ENCODE peak calls at places on chromosome 14, in seven cellular contexts. H is Peyer's patch; K is breast epithelium; C is stomach; J is CD8-positive, alpha-beta T cell; O is cardiac muscle cell; X is aorta. D is an unnamed sample. For H3K9me3, the result is how much of the 10 kb centered on the place peaks cover.

GRCh38 chr14:41549821-41550597 is 56.7 kb upstream of the LRFN5 start:
- DNase-seq in O (peak), X (no peak), K (no peak), J (no peak), C (no peak), H (no peak), D (no peak)

GRCh38 chr14:54718046-54718445 is 151.1 kb downstream of the SAMD4A start:
- DNase-seq in K (no peak), C (no peak), O (no peak), J (no peak), X (no peak), H (no peak), D (no peak)

GRCh38 chr14:44180975-44181374 is 326.1 kb downstream of the FSCB start:
- DNase-seq in H (no peak), K (no peak), O (no peak), X (no peak), C (no peak), J (no peak), D (no peak)

GRCh38 chr14:80003138-80003537 is 208.2 kb downstream of the DIO2 start:
- DNase-seq in J (no peak), H (no peak), C (no peak), O (no peak), K (no peak), X (no peak), D (no peak)

GRCh38 chr14:65117795-65118746 is 15.8 kb upstream of the MAX start:
- DNase-seq in C (no peak), K (no peak), J (no peak), O (peak), H (no peak), X (no peak), D (no peak)

GRCh38 chr14:23349156-23349845 is 3.4 kb downstream of the SLC22A17 start:
- DNase-seq in H (peak), X (no peak), K (no peak), O (no peak), J (no peak), C (no peak), D (no peak)

GRCh38 chr14:69529563-69529962 is 45.0 kb downstream of the PLEKHD1 start:
- DNase-seq in J (no peak), X (no peak), C (no peak), K (no peak), H (no peak), O (no peak), D (no peak)

GRCh38 chr14:34951286-34951685 is 31.5 kb upstream of the SRP54 start:
- DNase-seq in O (no peak), C (no peak), H (no peak), K (no peak), X (no peak), J (no peak), D (no peak)

GRCh38 chr14:93962701-93963601 is 13.4 kb downstream of the ASB2 start:
- DNase-seq in O (no peak), J (peak), C (no peak), X (no peak), K (peak), H (peak), D (peak)

GRCh38 chr14:65456247-65456646 is 43.7 kb downstream of the FUT8 start:
- DNase-seq in X (no peak), O (no peak), H (no peak), J (no peak), C (no peak), K (no peak), D (no peak)

GRCh38 chr14:102539544-102540309 is 30.2 kb upstream of the ANKRD9 start:
- DNase-seq in H (no peak), J (no peak), O (no peak), C (no peak), K (no peak), X (no peak), D (no peak)

GRCh38 chr14:35365130-35366047 is 39.2 kb downstream of the NFKBIA start:
- DNase-seq in X (peak), J (peak), K (peak), O (no peak), H (peak), C (peak), D (no peak)

GRCh38 chr14:22095845-22096510 is 422.4 kb upstream of the OR4E1 start:
- DNase-seq in H (no peak), K (no peak), J (peak), O (no peak), C (no peak), X (no peak), D (peak)

GRCh38 chr14:103871596-103872480 is 24.5 kb upstream of the PPP1R13B start:
- DNase-seq in X (peak), O (peak), H (peak), K (peak), C (peak), J (peak), D (peak)

GRCh38 chr14:94004015-94004414 is 6.9 kb downstream of the CCDC197 start:
- DNase-seq in C (no peak), O (no peak), X (no peak), J (no peak), H (no peak), K (no peak), D (no peak)

GRCh38 chr14:50953497-50953896 is 9.2 kb upstream of the PYGL start:
- DNase-seq in X (no peak), C (no peak), K (no peak), O (no peak), H (no peak), J (no peak), D (no peak)

GRCh38 chr14:52052289-52052943 is 16.4 kb downstream of the NID2 start:
- DNase-seq in K (no peak), O (no peak), J (no peak), C (no peak), X (no peak), H (no peak), D (no peak)
- H3K4me3 ChIP-seq in K (no peak), O (peak), J (no peak), C (no peak), X (no peak), H (no peak), D (no peak)

GRCh38 chr14:105629886-105630215 is 103.5 kb downstream of the TMEM121 start:
- DNase-seq in K (no peak), C (no peak), J (no peak), H (no peak), X (no peak), O (no peak), D (no peak)

GRCh38 chr14:105636935-105637334 is 110.6 kb downstream of the TMEM121 start:
- DNase-seq in H (no peak), X (no peak), O (no peak), J (no peak), K (no peak), C (no peak), D (no peak)

GRCh38 chr14:105635560-105635959 is 109.2 kb downstream of the TMEM121 start:
- DNase-seq in K (no peak), O (no peak), H (no peak), X (no peak), C (no peak), J (no peak), D (no peak)

GRCh38 chr14:105627701-105628100 is 101.3 kb downstream of the TMEM121 start:
- DNase-seq in O (no peak), K (no peak), C (no peak), J (no peak), X (no peak), H (no peak), D (no peak)

DNA sequence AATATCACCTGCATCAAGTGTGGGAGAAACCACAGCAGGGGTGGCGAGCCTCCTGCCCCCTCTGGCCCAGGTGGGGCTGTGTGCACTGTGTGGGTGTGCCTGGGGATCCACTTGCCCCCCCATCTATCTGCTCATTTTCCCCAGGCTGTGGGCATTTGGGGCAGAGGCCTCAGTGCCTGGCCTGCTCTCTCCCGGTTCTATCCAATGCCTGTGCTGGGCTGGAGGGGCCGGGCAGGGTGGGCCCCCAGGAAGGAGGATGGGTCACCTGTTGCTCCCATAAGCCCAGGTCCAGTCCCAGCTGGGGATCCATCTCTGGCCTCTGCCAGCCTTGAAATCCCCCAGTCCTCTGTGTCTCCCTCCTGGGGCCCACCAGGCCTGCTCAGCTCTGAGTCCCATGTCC is 105.6 kb downstream of the TMEM121 start:
- DNase-seq in C (no peak), X (no peak), O (no peak), J (no peak), H (no peak), K (no peak), D (no peak)
- H3K9me3 ChIP-seq in C (under half), X (under half), O (under half), J (under half), H (under half), K (under half), D (under half)

GRCh38 chr14:60642270-60642789 is 6.9 kb downstream of the SIX1 start:
- DNase-seq in X (no peak), O (no peak), H (no peak), K (no peak), J (no peak), C (no peak), D (no peak)

GRCh38 chr14:60643443-60644402 is 5.6 kb downstream of the SIX1 start:
- DNase-seq in K (no peak), C (no peak), J (no peak), H (no peak), X (no peak), O (no peak), D (no peak)

GRCh38 chr14:60640859-60641721 is 8.2 kb downstream of the SIX1 start:
- DNase-seq in C (no peak), K (no peak), X (no peak), J (no peak), O (no peak), H (no peak), D (no peak)

GRCh38 chr14:60641722-60642269 is 7.5 kb downstream of the SIX1 start:
- DNase-seq in H (no peak), J (no peak), O (no peak), K (no peak), C (no peak), X (no peak), D (no peak)

GRCh38 chr14:60642790-60643397 is 6.4 kb downstream of the SIX1 start:
- DNase-seq in O (no peak), J (no peak), C (no peak), H (no peak), K (no peak), X (no peak), D (no peak)
- H3K4me3 ChIP-seq in O (peak), J (no peak), C (no peak), H (no peak), K (no peak), X (no peak), D (no peak)

DNA sequence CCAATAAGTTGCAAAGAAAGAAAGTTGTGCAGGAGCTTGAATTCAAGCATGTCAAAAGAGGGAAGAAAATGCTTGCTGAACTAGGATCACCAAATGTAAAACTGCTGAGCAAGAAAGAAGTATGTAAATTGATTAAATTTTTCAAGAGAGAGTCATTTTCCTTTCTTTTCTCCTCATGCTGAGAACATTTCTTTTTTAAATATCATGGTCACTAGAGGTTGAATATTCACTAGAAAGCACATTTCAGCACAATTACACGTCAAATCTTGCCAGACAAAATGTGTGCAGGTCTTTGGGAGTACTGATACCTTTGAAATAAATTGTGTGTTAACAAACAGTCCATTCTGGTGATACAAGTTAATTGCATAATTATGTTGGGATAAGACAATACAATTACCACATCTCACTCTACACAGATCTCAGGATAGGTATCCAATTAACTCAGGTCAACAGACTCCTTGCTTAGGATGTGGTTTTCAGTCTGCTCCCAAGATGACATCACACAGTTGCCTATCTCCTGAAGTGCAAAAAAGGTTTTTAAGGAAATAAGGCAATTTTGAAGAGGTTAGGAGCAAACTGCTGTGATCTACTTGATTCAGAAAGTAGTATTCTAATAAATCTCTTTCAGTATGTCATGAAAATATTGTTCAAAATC is 862.2 kb downstream of the RPS29 start:
- DNase-seq in H (no peak), O (no peak), C (no peak), K (no peak), X (no peak), J (no peak), D (no peak)
- H3K9me3 ChIP-seq in H (under half), O (under half), C (under half), K (under half), X (under half), J (under half), D (under half)

DNA sequence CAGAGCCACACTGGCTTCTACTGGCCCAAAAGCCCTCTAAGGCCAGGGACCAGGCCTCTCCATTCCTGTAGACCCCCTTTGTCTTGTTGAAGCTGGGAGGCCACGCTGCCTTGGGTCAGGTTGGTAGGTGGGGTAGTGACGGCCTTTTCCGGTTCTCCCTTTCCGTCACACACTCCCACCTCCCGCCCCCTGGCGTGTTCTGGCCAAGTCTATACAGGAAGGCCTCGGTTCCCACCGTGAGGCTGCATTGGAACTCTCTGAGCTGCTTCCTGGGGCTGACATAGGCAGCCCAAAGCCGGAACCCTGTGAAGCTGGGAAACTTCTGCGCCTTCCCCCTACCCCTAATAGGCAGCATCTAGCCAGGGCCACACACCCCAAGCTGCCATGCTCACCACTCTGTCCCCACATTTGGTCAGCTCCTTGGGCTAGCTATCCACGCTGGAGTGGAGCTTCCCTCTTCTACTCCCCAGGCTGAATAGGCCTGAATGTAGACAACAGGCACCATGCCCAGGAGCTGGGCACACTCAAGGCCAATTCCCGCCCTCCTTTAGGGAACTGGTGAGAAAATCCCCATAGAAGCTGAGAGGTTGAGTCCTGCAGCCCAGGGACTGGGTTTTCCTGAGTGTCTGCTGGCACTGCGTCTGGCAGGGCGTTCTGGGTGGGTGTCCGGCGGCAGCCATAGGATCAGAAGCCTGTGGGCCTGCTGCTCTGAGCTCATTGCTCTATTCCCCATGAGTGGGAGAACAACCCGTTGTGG is 35.7 kb downstream of the RIN3 start:
- DNase-seq in O (no peak), K (no peak), H (no peak), C (no peak), J (no peak), X (peak), D (no peak)
- H3K4me3 ChIP-seq in O (no peak), K (no peak), H (no peak), C (no peak), J (no peak), X (no peak), D (no peak)

DNA sequence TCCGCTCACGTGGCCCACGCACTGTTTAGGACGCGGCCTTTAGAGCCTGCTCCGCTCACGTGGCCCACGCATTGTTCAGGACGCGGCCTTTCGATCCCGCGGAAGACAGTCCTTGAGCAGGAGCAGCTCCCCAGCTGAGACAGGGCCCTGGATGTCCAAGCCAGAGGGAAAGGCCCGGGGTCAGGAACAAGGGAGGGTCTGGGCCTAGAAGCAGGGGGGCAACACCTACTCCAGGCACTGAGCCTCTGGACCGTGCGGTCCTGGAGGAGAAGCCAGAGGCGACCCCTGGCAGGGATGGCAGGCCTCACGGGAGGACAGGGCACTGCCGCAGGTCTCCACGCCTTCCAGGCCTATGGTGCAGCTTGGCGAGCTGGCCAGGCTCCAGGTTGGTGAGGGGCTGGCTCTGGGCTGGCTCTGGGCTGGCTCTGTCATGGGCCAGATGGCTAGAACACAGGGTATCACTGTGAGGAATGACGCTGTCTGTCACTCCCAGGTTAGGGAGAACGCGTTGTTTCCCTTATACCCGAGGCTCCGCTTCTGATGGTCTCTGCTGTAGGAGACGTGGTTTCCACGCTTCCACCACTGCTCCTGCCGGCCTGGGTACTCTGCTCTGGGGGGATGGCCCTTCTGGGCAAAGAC is 341.7 kb downstream of the TMEM121 start:
- DNase-seq in X (peak), C (peak), H (no peak), J (no peak), O (no peak), K (no peak), D (no peak)
- H3K9me3 ChIP-seq in X (under half), C (under half), H (under half), J (under half), O (under half), K (under half), D (under half)

DNA sequence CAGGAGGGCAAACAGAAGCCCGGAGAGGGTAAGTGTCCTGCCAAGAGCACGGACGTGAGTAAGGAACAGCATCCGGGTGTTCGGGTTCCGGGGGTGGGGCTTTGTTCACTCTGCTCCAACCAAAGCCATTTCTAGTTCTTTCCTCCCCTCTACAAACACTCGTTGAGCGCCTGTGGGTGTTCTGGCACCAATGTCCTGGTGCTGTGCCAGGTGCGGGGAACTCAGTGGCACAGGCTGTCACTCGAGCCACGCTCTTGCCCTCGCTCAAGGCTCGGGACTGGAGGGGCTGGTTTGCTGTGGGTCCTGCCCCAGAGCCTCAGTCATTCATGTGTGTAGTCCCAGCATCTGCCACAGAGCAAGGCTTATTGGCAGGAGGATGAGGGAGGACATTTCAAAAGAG is 157.5 kb downstream of the CALM1 start:
- DNase-seq in K (peak), C (peak), X (peak), J (no peak), H (no peak), O (no peak), D (no peak)
- H3K4me3 ChIP-seq in K (peak), C (no peak), X (no peak), J (no peak), H (no peak), O (no peak), D (no peak)

GRCh38 chr14:92794961-92795360 is 856 bp downstream of the GOLGA5 start:
- DNase-seq in K (no peak), O (no peak), H (no peak), J (no peak), C (no peak), X (no peak), D (no peak)

GRCh38 chr14:92792885-92793284 is 1.2 kb upstream of the GOLGA5 start:
- DNase-seq in C (no peak), O (no peak), K (no peak), J (no peak), H (no peak), X (no peak), D (no peak)

GRCh38 chr14:92793709-92794546 is at the start of gene GOLGA5:
- DNase-seq in C (peak), J (peak), O (peak), X (peak), K (peak), H (peak), D (peak)

GRCh38 chr14:92797935-92798653 is 4.0 kb downstream of the GOLGA5 start:
- DNase-seq in H (no peak), J (no peak), X (no peak), K (no peak), C (no peak), O (no peak), D (no peak)

GRCh38 chr14:92794547-92794941 is 439 bp downstream of the GOLGA5 start:
- DNase-seq in K (no peak), X (no peak), J (peak), H (no peak), O (peak), C (no peak), D (no peak)
- H3K9me3 ChIP-seq in K (under half), X (under half), J (under half), H (under half), O (under half), C (under half), D (under half)

D was measured in CD4-positive, alpha-beta memory T cell.